ENCODE peak calls at places on chromosomes 3 and 15, in nine cellular contexts. B is AG10803, J is DMS153, A is ovary, L is amygdala, F is Right ventricle myocardium superior, K is mucosa of gallbladder, R is pons, O is right cardiac atrium. N is an unnamed sample.

GRCh38 chr3:171333784-171334464 is 126.3 kb downstream of the TNIK start:
- DNase-seq in O (no peak), A (no peak), B (no peak), F (no peak), K (no peak), J (no peak), R (no peak), L (no peak), N (no peak)

GRCh38 chr3:147934316-147935188 is 525.4 kb downstream of the ZIC1 start:
- DNase-seq in O (no peak), A (no peak), F (no peak), L (no peak), R (no peak), B (no peak), J (no peak), K (no peak), N (no peak)

GRCh38 chr3:197736010-197736490 is 654 bp downstream of the RUBCN start:
- DNase-seq in J (no peak), B (peak; percentile 22), A (no peak), O (no peak), F (no peak), L (no peak), K (peak; percentile 15), R (no peak), N (no peak)

GRCh38 chr3:11509175-11510000 is 134.3 kb downstream of the VGLL4 start:
- DNase-seq in A (peak; percentile 87), B (peak; percentile 95), O (peak; percentile 93), K (peak; percentile 77), J (peak; percentile 51), L (no peak), R (peak; percentile 41), F (peak; percentile 82), N (no peak)

GRCh38 chr3:10464068-10464434 is 41.3 kb downstream of the ATP2B2 start:
- DNase-seq in B (no peak), R (no peak), L (no peak), O (no peak), F (no peak), A (no peak), J (no peak), K (no peak), N (peak; percentile 13)

GRCh38 chr15:75335705-75336355 is at the start of gene COMMD4:
- DNase-seq in A (peak; percentile 98), R (peak; percentile 94), F (peak; percentile 97), B (peak; percentile 95), J (peak; percentile 61), K (peak; percentile 95), O (peak; percentile 99), L (peak; percentile 76), N (peak; percentile 91)

GRCh38 chr3:151976211-151977050 is 103.0 kb downstream of the SUCNR1 start:
- DNase-seq in J (no peak), R (peak; percentile 4), B (peak; percentile 98), A (no peak), O (no peak), F (no peak), L (no peak), K (peak; percentile 10), N (no peak)

GRCh38 chr15:55819397-55820034 is 76.6 kb upstream of the PRTG start:
- DNase-seq in B (no peak), J (no peak), R (no peak), O (no peak), A (no peak), K (no peak), F (no peak), L (no peak), N (no peak)

GRCh38 chr15:90154861-90155626 is 46.1 kb upstream of the SEMA4B start:
- DNase-seq in B (peak; percentile 83), J (peak; percentile 8), O (no peak), A (no peak), K (no peak), L (no peak), F (no peak), R (no peak), N (no peak)

GRCh38 chr15:77081971-77082370 is 11.1 kb upstream of the TSPAN3 start:
- DNase-seq in R (no peak), O (no peak), K (no peak), B (no peak), J (no peak), A (no peak), F (no peak), L (no peak), N (no peak)

GRCh38 chr15:71705151-71705550 is 105.2 kb upstream of the NR2E3 start:
- DNase-seq in O (no peak), R (no peak), A (no peak), F (no peak), K (no peak), B (peak; percentile 65), L (no peak), J (no peak), N (no peak)

GRCh38 chr3:160879859-160880258 is 123.8 kb downstream of the PPM1L start:
- DNase-seq in K (no peak), L (no peak), J (no peak), O (no peak), R (no peak), B (no peak), A (no peak), F (no peak), N (no peak)

GRCh38 chr3:49377483-49377882 is 19.3 kb upstream of the GPX1 start:
- DNase-seq in A (no peak), F (no peak), O (peak; percentile 5), B (peak; percentile 71), L (no peak), K (no peak), R (no peak), J (no peak), N (no peak)

GRCh38 chr15:82132742-82133141 is 86.9 kb upstream of the MEX3B start:
- DNase-seq in O (no peak), A (no peak), B (peak; percentile 91), F (no peak), K (no peak), R (no peak), L (no peak), J (no peak), N (no peak)

GRCh38 chr3:127791221-127791913 is 30.9 kb downstream of the MGLL start:
- DNase-seq in L (no peak), J (no peak), R (no peak), O (no peak), F (no peak), A (no peak), B (peak; percentile 58), K (no peak), N (no peak)

GRCh38 chr3:171606151-171606751 is 146.0 kb upstream of the TNIK start:
- DNase-seq in B (peak; percentile 20), J (no peak), F (no peak), A (no peak), O (no peak), L (no peak), R (no peak), K (no peak), N (no peak)

GRCh38 chr3:28406241-28406640 is 57.6 kb upstream of the AZI2 start:
- DNase-seq in A (no peak), F (no peak), O (no peak), J (no peak), K (no peak), B (no peak), R (no peak), L (no peak), N (no peak)

GRCh38 chr3:125214738-125215137 is 2.2 kb upstream of the SLC12A8 start:
- DNase-seq in B (peak; percentile 34), R (no peak), A (no peak), J (no peak), O (no peak), F (no peak), K (no peak), L (no peak), N (no peak)

GRCh38 chr3:123780656-123781055 is 103.5 kb downstream of the MYLK start:
- DNase-seq in F (no peak), K (no peak), B (no peak), J (no peak), L (no peak), R (no peak), A (no peak), O (no peak), N (no peak)

GRCh38 chr15:90286678-90287077 is 21.2 kb downstream of the NGRN start:
- DNase-seq in O (no peak), B (peak; percentile 47), F (no peak), R (no peak), K (no peak), J (no peak), L (no peak), A (no peak), N (no peak)

GRCh38 chr15:70266412-70267089 is 168.8 kb upstream of the TLE3 start:
- DNase-seq in F (peak; percentile 89), J (no peak), L (peak; percentile 42), B (peak; percentile 12), K (peak; percentile 78), R (peak; percentile 88), A (peak; percentile 86), O (peak; percentile 93), N (peak; percentile 36)

GRCh38 chr3:46409735-46410489 is 2.9 kb downstream of the CCRL2 start:
- DNase-seq in R (no peak), A (no peak), F (peak; percentile 58), B (no peak), O (no peak), K (no peak), L (no peak), J (no peak), N (no peak)

GRCh38 chr15:80608688-80609087 is 86.4 kb upstream of the ABHD17C start:
- DNase-seq in J (no peak), R (no peak), L (no peak), A (no peak), F (no peak), B (no peak), O (no peak), K (no peak), N (no peak)

GRCh38 chr3:5037828-5038227 is 58.6 kb downstream of the BHLHE40 start:
- DNase-seq in R (no peak), L (no peak), O (no peak), B (no peak), F (no peak), J (no peak), A (no peak), K (no peak), N (no peak)

GRCh38 chr15:43268111-43269105 is 1.7 kb upstream of the TGM5 start:
- DNase-seq in A (no peak), F (no peak), L (no peak), R (no peak), J (no peak), K (no peak), O (no peak), B (peak; percentile 17), N (no peak)

GRCh38 chr3:136209921-136210320 is 13.8 kb upstream of the MSL2 start:
- DNase-seq in J (no peak), F (no peak), L (no peak), A (no peak), B (peak; percentile 69), O (no peak), R (no peak), K (no peak), N (no peak)

GRCh38 chr3:81352867-81353266 is 408.6 kb downstream of the GBE1 start:
- DNase-seq in R (peak; percentile 28), O (peak; percentile 33), A (no peak), K (no peak), J (peak; percentile 29), L (no peak), B (peak; percentile 12), F (no peak), N (no peak)

GRCh38 chr3:87624860-87625259 is 348.5 kb upstream of the POU1F1 start:
- DNase-seq in J (no peak), R (no peak), F (no peak), O (no peak), B (no peak), A (no peak), L (no peak), K (no peak), N (no peak)

GRCh38 chr15:91283155-91283554 is 183.1 kb downstream of the SV2B start:
- DNase-seq in J (no peak), B (no peak), A (no peak), O (no peak), R (no peak), F (no peak), L (no peak), K (no peak), N (no peak)

GRCh38 chr3:28853830-28854229 is 427.0 kb upstream of the RBMS3 start:
- DNase-seq in R (no peak), B (peak; percentile 14), J (no peak), A (no peak), K (no peak), L (no peak), O (no peak), F (no peak), N (no peak)

GRCh38 chr3:37642959-37643598 is 218.6 kb upstream of the CTDSPL start:
- DNase-seq in K (no peak), F (no peak), L (no peak), R (no peak), A (no peak), J (no peak), B (no peak), O (no peak), N (no peak)

N was measured in anterior cingulate cortex.